ENCODE peak calls at places on chromosomes 13 and 19, in ten cellular contexts. N, P, E, Q, K, R, D, X, A and M are unnamed samples. For H3K36me3, the result is how much of the 10 kb centered on the place peaks cover.

GRCh38 chr13:95058680-95059079 is 242.6 kb downstream of the ABCC4 start:
- DNase-seq in N (no peak), P (no peak), E (no peak), Q (no peak), K (no peak), R (no peak), D (no peak), X (no peak), A (no peak), M (peak)

GRCh38 chr13:37667631-37668161 is 69.1 kb upstream of the POSTN start:
- DNase-seq in N (no peak), P (no peak), E (no peak), Q (no peak), K (no peak), R (no peak), D (no peak), X (no peak), A (no peak), M (no peak)

GRCh38 chr13:29640665-29641064 is 45.2 kb upstream of the SLC7A1 start:
- DNase-seq in N (no peak), P (no peak), E (no peak), Q (no peak), K (no peak), R (no peak), D (no peak), X (no peak), A (no peak), M (no peak)

GRCh38 chr13:47250141-47250540 is 353.3 kb upstream of the HTR2A start:
- DNase-seq in N (peak), P (peak), E (peak), Q (no peak), K (no peak), R (no peak), D (no peak), X (no peak), A (no peak), M (no peak)

GRCh38 chr13:49627831-49628652 is at the start of gene ARL11:
- DNase-seq in N (no peak), P (peak), E (no peak), Q (peak), K (no peak), R (peak), D (peak), X (peak), A (peak), M (peak)

GRCh38 chr13:98780451-98780850 is 28.0 kb upstream of the SLC15A1 start:
- DNase-seq in N (no peak), P (no peak), E (no peak), Q (no peak), K (no peak), R (no peak), D (no peak), X (no peak), A (no peak), M (no peak)

GRCh38 chr13:94415484-94415883 is 64.0 kb downstream of the DCT start:
- DNase-seq in N (no peak), P (no peak), E (no peak), Q (no peak), K (no peak), R (no peak), D (no peak), X (no peak), A (no peak), M (no peak)

GRCh38 chr19:16062789-16063188 is 13.5 kb upstream of the TPM4 start:
- DNase-seq in N (no peak), P (peak), E (no peak), Q (peak), K (peak), R (no peak), D (peak), X (no peak), A (peak), M (no peak)

GRCh38 chr13:60016229-60016628 is 147.5 kb downstream of the DIAPH3 start:
- DNase-seq in N (no peak), P (no peak), E (no peak), Q (no peak), K (no peak), R (no peak), D (no peak), X (no peak), A (no peak), M (no peak)

GRCh38 chr19:34481861-34482379 is 362 bp downstream of the WTIP start:
- DNase-seq in N (no peak), P (no peak), E (no peak), Q (no peak), K (peak), R (no peak), D (peak), X (no peak), A (no peak), M (peak)

GRCh38 chr19:16143399-16144215 is at the start of gene HSH2D:
- DNase-seq in N (no peak), P (peak), E (no peak), Q (no peak), K (no peak), R (peak), D (peak), X (peak), A (peak), M (no peak)

GRCh38 chr13:50678464-50679162 is 164.9 kb downstream of the DLEU7 start:
- DNase-seq in N (no peak), P (no peak), E (peak), Q (no peak), K (no peak), R (no peak), D (no peak), X (no peak), A (no peak), M (no peak)

GRCh38 chr13:77650409-77650808 is 47.1 kb upstream of the SLAIN1 start:
- DNase-seq in N (no peak), P (no peak), E (no peak), Q (no peak), K (no peak), R (no peak), D (no peak), X (no peak), A (no peak), M (no peak)

GRCh38 chr19:18051887-18052286 is 34.8 kb downstream of the IL12RB1 start:
- DNase-seq in N (no peak), P (no peak), E (no peak), Q (no peak), K (no peak), R (no peak), D (peak), X (no peak), A (peak), M (peak)

GRCh38 chr19:48443262-48443661 is 2.5 kb upstream of the GRWD1 start:
- DNase-seq in N (no peak), P (peak), E (no peak), Q (no peak), K (no peak), R (no peak), D (no peak), X (no peak), A (peak), M (no peak)

GRCh38 chr13:33787051-33787591 is 30.8 kb upstream of the RFC3 start:
- DNase-seq in N (no peak), P (peak), E (no peak), Q (no peak), K (no peak), R (no peak), D (no peak), X (no peak), A (no peak), M (no peak)

GRCh38 chr19:43662487-43662886 is 7.5 kb downstream of the PLAUR start:
- DNase-seq in N (no peak), P (peak), E (no peak), Q (no peak), K (no peak), R (no peak), D (no peak), X (no peak), A (no peak), M (no peak)

GRCh38 chr19:7294571-7295212 is 478 bp upstream of the INSR start:
- DNase-seq in N (peak), P (peak), E (peak), Q (peak), K (peak), R (no peak), D (peak), X (peak), A (peak), M (peak)
- TF ChIP-seq POLR2A in N (no peak), P (no peak), E (no peak), Q (no peak), K (no peak), R (no peak), D (no peak), X (no peak), A (no peak), M (no peak)

GRCh38 chr19:1647664-1648155 is 4.7 kb downstream of the TCF3 start:
- DNase-seq in N (no peak), P (no peak), E (no peak), Q (no peak), K (no peak), R (no peak), D (no peak), X (no peak), A (no peak), M (no peak)

GRCh38 chr19:1645299-1645698 is 7.1 kb downstream of the TCF3 start:
- DNase-seq in N (no peak), P (no peak), E (no peak), Q (no peak), K (no peak), R (no peak), D (no peak), X (no peak), A (no peak), M (no peak)

GRCh38 chr19:1648156-1648925 is 4.1 kb downstream of the TCF3 start:
- DNase-seq in N (no peak), P (no peak), E (no peak), Q (no peak), K (no peak), R (no peak), D (no peak), X (no peak), A (no peak), M (no peak)

GRCh38 chr19:1646149-1646930 is 6.1 kb downstream of the TCF3 start:
- DNase-seq in N (no peak), P (no peak), E (no peak), Q (no peak), K (no peak), R (no peak), D (no peak), X (no peak), A (no peak), M (no peak)

GRCh38 chr19:1646931-1647663 is 5.3 kb downstream of the TCF3 start:
- DNase-seq in N (no peak), P (no peak), E (no peak), Q (no peak), K (peak), R (no peak), D (no peak), X (no peak), A (no peak), M (no peak)
- H3K36me3 ChIP-seq in N (under half), P (under half), E (half or more), Q (half or more), K (under half), R (under half), D (under half), X (under half), A (under half), M (under half)

DNA sequence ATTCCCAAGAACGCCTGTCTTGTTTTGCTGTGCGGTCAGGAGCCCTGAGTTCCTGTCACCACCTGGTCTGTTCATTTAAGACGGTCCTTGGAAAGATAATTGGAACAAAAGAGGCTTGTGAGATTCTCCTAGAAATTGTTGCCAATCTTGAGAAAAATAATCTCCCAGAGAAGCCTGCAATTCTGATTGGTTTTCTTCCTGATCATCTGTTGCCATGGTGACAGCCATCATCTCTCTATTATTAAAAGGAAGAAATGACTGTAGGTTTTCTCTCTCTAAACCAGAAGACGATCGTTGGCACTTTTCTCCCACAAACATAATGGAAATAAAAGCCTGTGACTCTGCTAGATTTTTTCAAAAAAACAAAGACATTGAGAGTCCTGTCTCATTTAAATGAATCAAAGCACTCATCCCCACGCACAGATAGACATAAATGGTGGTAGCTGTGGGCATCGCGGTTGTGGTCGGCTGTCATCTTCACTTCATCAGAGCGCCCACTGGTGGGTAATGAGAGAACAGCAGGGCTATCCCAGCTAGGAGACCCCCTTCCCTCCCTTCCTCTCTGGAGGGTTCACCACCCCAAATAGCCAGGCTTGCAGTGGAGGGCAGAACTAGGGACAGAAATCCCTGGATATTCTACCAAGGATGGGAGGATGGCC is 21.7 kb upstream of the CALM3 start:
- DNase-seq in N (no peak), P (no peak), E (no peak), Q (no peak), K (no peak), R (no peak), D (no peak), X (no peak), A (no peak), M (no peak)
- TF ChIP-seq CTCF in N (no peak), P (peak), E (peak), Q (no peak), K (no peak), R (no peak), D (no peak), X (no peak), A (no peak), M (no peak)

GRCh38 chr19:1182727-1183126 is 8.7 kb upstream of the SBNO2 start:
- DNase-seq in N (no peak), P (no peak), E (no peak), Q (no peak), K (no peak), R (no peak), D (no peak), X (no peak), A (no peak), M (no peak)

GRCh38 chr19:1189419-1189818 is 15.4 kb upstream of the SBNO2 start:
- DNase-seq in N (no peak), P (no peak), E (peak), Q (peak), K (no peak), R (no peak), D (no peak), X (no peak), A (no peak), M (no peak)

GRCh38 chr19:1182068-1182467 is 8.0 kb upstream of the SBNO2 start:
- DNase-seq in N (no peak), P (no peak), E (no peak), Q (no peak), K (no peak), R (no peak), D (no peak), X (no peak), A (no peak), M (no peak)

GRCh38 chr19:1181606-1182005 is 7.5 kb upstream of the SBNO2 start:
- DNase-seq in N (no peak), P (no peak), E (no peak), Q (no peak), K (peak), R (no peak), D (no peak), X (peak), A (peak), M (no peak)

GRCh38 chr19:1183543-1184172 is 9.6 kb upstream of the SBNO2 start:
- DNase-seq in N (no peak), P (peak), E (peak), Q (no peak), K (no peak), R (no peak), D (no peak), X (peak), A (peak), M (no peak)
- TF ChIP-seq POLR2A in N (no peak), P (no peak), E (no peak), Q (no peak), K (no peak), R (no peak), D (no peak), X (no peak), A (no peak), M (no peak)

GRCh38 chr13:114260818-114261217 is 20.6 kb upstream of the UPF3A start:
- DNase-seq in N (no peak), P (no peak), E (no peak), Q (no peak), K (no peak), R (no peak), D (no peak), X (no peak), A (no peak), M (no peak)

GRCh38 chr13:114266241-114266640 is 15.2 kb upstream of the UPF3A start:
- DNase-seq in N (no peak), P (no peak), E (no peak), Q (no peak), K (no peak), R (no peak), D (no peak), X (no peak), A (no peak), M (no peak)

GRCh38 chr13:114261328-114261965 is 20.0 kb upstream of the UPF3A start:
- DNase-seq in N (no peak), P (no peak), E (no peak), Q (no peak), K (no peak), R (no peak), D (no peak), X (no peak), A (peak), M (no peak)

GRCh38 chr13:114264886-114265611 is 16.4 kb upstream of the UPF3A start:
- DNase-seq in N (no peak), P (no peak), E (peak), Q (no peak), K (no peak), R (no peak), D (no peak), X (no peak), A (no peak), M (no peak)

DNA sequence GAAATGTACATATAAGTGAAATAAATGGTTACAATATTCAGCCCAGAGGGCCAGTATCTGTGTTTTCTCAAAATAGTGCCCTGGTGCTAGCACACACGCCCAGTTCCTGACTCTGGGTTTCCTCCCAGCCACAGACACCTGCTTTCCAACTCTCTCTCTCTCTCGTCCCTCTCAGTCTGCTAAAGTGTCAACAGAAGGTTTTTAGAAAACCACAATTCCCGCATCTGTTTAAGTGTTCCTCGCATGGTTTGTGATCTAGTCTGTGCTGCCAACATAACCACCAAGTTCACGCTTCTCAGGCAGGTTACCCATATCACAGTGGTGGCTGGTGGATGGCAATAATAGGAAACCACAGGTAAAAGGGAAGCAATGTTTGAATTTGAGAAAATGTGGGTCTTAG is 17.8 kb upstream of the UPF3A start:
- DNase-seq in N (no peak), P (no peak), E (no peak), Q (no peak), K (no peak), R (no peak), D (no peak), X (no peak), A (no peak), M (no peak)
- H3K36me3 ChIP-seq in N (under half), P (half or more), E (half or more), Q (half or more), K (half or more), R (half or more), D (half or more), X (under half), A (under half), M (under half)

DNA sequence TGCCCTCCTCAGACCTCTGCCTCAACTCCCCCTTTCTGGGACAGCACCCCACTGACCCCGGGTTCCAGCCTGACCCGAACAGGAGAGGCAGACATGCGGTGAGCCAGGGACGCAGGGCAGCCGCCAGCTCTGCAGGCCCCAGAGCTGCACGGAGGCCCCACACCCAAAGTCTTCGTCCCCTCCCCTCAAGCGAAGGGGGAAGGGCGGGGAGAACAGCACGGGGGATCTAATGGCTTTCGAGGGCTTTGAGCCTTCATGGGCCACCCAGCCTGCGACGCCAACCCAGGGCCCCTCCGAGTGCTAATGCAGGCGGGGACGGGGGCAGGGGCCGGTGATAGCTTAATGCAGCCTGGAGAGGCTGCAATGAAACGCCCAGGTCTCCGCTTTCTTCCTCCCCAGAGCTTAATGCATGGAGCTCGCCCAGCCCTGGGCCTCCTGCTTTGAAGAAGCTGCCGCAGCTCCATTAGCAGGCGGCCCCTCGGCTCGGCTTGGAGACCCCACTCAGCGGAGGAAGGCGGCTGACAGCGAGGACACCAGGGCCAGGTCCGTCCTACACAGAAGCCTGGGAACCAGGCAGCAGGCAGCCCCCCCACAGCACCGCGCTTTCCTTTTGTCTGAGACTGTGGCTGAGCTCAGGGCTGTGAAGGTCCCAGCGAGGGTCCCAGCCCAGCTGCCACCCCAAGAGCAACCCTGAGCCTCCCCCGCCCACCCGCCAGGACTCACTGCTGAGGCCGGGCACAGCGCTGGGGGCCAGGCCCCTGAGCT is 7.3 kb upstream of the ATP8B3 start:
- DNase-seq in N (no peak), P (no peak), E (no peak), Q (no peak), K (no peak), R (no peak), D (no peak), X (no peak), A (no peak), M (no peak)
- TF ChIP-seq CTCF in N (no peak), P (no peak), E (no peak), Q (no peak), K (no peak), R (no peak), D (no peak), X (no peak), A (no peak), M (no peak)

GRCh38 chr19:6056801-6057650 is 53.3 kb downstream of the RFX2 start:
- DNase-seq in N (peak), P (peak), E (peak), Q (no peak), K (peak), R (no peak), D (peak), X (peak), A (peak), M (peak)
- TF ChIP-seq POLR2A in N (peak), P (no peak), E (peak), Q (no peak), K (no peak), R (no peak), D (no peak), X (peak), A (no peak), M (peak)

GRCh38 chr19:4447327-4448146 is 10.1 kb downstream of the UBXN6 start:
- DNase-seq in N (no peak), P (no peak), E (no peak), Q (peak), K (no peak), R (no peak), D (no peak), X (no peak), A (no peak), M (no peak)

GRCh38 chr19:4446801-4447200 is 10.8 kb downstream of the UBXN6 start:
- DNase-seq in N (no peak), P (no peak), E (no peak), Q (no peak), K (no peak), R (no peak), D (no peak), X (no peak), A (no peak), M (no peak)

GRCh38 chr19:4449826-4450075 is 7.8 kb downstream of the UBXN6 start:
- DNase-seq in N (no peak), P (no peak), E (no peak), Q (no peak), K (no peak), R (no peak), D (no peak), X (no peak), A (no peak), M (no peak)

GRCh38 chr19:4448147-4448985 is 9.2 kb downstream of the UBXN6 start:
- DNase-seq in N (no peak), P (peak), E (no peak), Q (peak), K (no peak), R (no peak), D (no peak), X (no peak), A (peak), M (peak)

GRCh38 chr19:4449022-4449825 is 8.4 kb downstream of the UBXN6 start:
- DNase-seq in N (no peak), P (peak), E (no peak), Q (peak), K (peak), R (no peak), D (peak), X (no peak), A (peak), M (peak)
- H3K36me3 ChIP-seq in N (under half), P (half or more), E (half or more), Q (half or more), K (half or more), R (half or more), D (half or more), X (under half), A (under half), M (half or more)